ENCODE peak calls at places on chromosomes 12 and 14, in five cellular contexts. B is CD8-positive, alpha-beta T cell; T is Peyer's patch; K is A549; I is testis. Q is an unnamed sample.

GRCh38 chr14:92401561-92401960 is 78.6 kb downstream of the SLC24A4 start:
- DNase-seq in B (no peak), T (no peak), K (no peak), I (no peak), Q (no peak)

GRCh38 chr14:32509632-32510187 is 180.6 kb downstream of the AKAP6 start:
- DNase-seq in B (no peak), T (no peak), K (peak), I (peak), Q (peak)

GRCh38 chr14:103463149-103463548 is 59.5 kb downstream of the CKB start:
- DNase-seq in B (no peak), T (no peak), K (no peak), I (no peak), Q (no peak)

GRCh38 chr12:27682534-27682933 is 13.7 kb upstream of the REP15 start:
- DNase-seq in B (no peak), T (no peak), K (no peak), I (no peak), Q (peak)

GRCh38 chr14:65976771-65977170 is 509.4 kb upstream of the CCDC196 start:
- DNase-seq in B (no peak), T (no peak), K (no peak), I (no peak), Q (no peak)

GRCh38 chr12:119151445-119151844 is 27.3 kb upstream of the HSPB8 start:
- DNase-seq in B (no peak), T (no peak), K (no peak), I (no peak), Q (no peak)

GRCh38 chr12:11826607-11827006 is 177.1 kb downstream of the ETV6 start:
- DNase-seq in B (no peak), T (no peak), K (no peak), I (peak), Q (no peak)

GRCh38 chr12:52378091-52378490 is 7.4 kb downstream of the KRT84 start:
- DNase-seq in B (no peak), T (no peak), K (no peak), I (no peak), Q (no peak)

GRCh38 chr12:71431991-71432390 is 7.6 kb upstream of the LGR5 start:
- DNase-seq in B (no peak), T (no peak), K (no peak), I (no peak), Q (no peak)

GRCh38 chr12:62878211-62878610 is 56.7 kb downstream of the PPM1H start:
- DNase-seq in B (no peak), T (no peak), K (no peak), I (no peak), Q (no peak)

GRCh38 chr12:64147860-64148259 is 74.2 kb downstream of the KICS2 start:
- DNase-seq in B (no peak), T (no peak), K (no peak), I (no peak), Q (no peak)

GRCh38 chr12:88496429-88497190 is 83.7 kb downstream of the KITLG start:
- DNase-seq in B (no peak), T (no peak), K (no peak), I (no peak), Q (no peak)

GRCh38 chr14:51094282-51094821 is 553 bp downstream of the TRIM9 start:
- DNase-seq in B (no peak), T (no peak), K (peak), I (no peak), Q (no peak)

GRCh38 chr12:20778969-20779368 is 31.5 kb upstream of the SLCO1B3 start:
- DNase-seq in B (no peak), T (no peak), K (no peak), I (no peak), Q (no peak)

GRCh38 chr14:103155013-103155412 is 31.8 kb downstream of the TNFAIP2 start:
- DNase-seq in B (no peak), T (peak), K (peak), I (peak), Q (no peak)

GRCh38 chr14:35121026-35121886 is 534 bp downstream of the PPP2R3C start:
- DNase-seq in B (no peak), T (no peak), K (no peak), I (peak), Q (no peak)

GRCh38 chr12:63922446-63922845 is 77.9 kb downstream of the SRGAP1 start:
- DNase-seq in B (no peak), T (no peak), K (peak), I (no peak), Q (peak)

GRCh38 chr12:75120202-75120774 is 89.4 kb downstream of the KCNC2 start:
- DNase-seq in B (no peak), T (no peak), K (no peak), I (no peak), Q (no peak)

GRCh38 chr12:80861636-80862378 is 75.9 kb downstream of the LIN7A start:
- DNase-seq in B (no peak), T (no peak), K (no peak), I (no peak), Q (peak)

GRCh38 chr14:103846569-103847438 is 571 bp downstream of the PPP1R13B start:
- DNase-seq in B (peak), T (no peak), K (no peak), I (peak), Q (no peak)

GRCh38 chr14:54220122-54220691 is 176.6 kb upstream of the CDKN3 start:
- DNase-seq in B (no peak), T (no peak), K (no peak), I (no peak), Q (no peak)

GRCh38 chr14:99941211-99941610 is 124.0 kb upstream of the EVL start:
- DNase-seq in B (no peak), T (no peak), K (no peak), I (no peak), Q (no peak)

GRCh38 chr12:27705263-27705662 is 5.4 kb upstream of the MRPS35 start:
- DNase-seq in B (no peak), T (no peak), K (no peak), I (no peak), Q (no peak)

GRCh38 chr12:6215932-6216494 is 15.8 kb downstream of the CD9 start:
- DNase-seq in B (no peak), T (no peak), K (peak), I (peak), Q (no peak)

GRCh38 chr12:45879363-45879895 is 110.9 kb downstream of the SCAF11 start:
- DNase-seq in B (no peak), T (no peak), K (no peak), I (no peak), Q (no peak)

GRCh38 chr12:56198836-56199235 is 9.6 kb upstream of the SMARCC2 start:
- DNase-seq in B (no peak), T (no peak), K (no peak), I (no peak), Q (no peak)

GRCh38 chr12:109127533-109128242 is 11.3 kb downstream of the ACACB start:
- DNase-seq in B (no peak), T (no peak), K (no peak), I (no peak), Q (no peak)

GRCh38 chr12:87329076-87329863 is 699.9 kb downstream of the C12orf50 start:
- DNase-seq in B (no peak), T (no peak), K (no peak), I (no peak), Q (no peak)

GRCh38 chr12:89067436-89067835 is 284.9 kb downstream of the DUSP6 start:
- DNase-seq in B (no peak), T (no peak), K (peak), I (no peak), Q (peak)

GRCh38 chr12:131381716-131382430 is 329.0 kb upstream of the SFSWAP start:
- DNase-seq in B (no peak), T (no peak), K (no peak), I (no peak), Q (no peak)

GRCh38 chr14:66404051-66404450 is 82.1 kb upstream of the CCDC196 start:
- DNase-seq in B (no peak), T (no peak), K (no peak), I (no peak), Q (no peak)

GRCh38 chr12:86600664-86601231 is 344.6 kb upstream of the MGAT4C start:
- DNase-seq in B (no peak), T (no peak), K (no peak), I (peak), Q (no peak)

GRCh38 chr12:23950011-23950774 is 723 bp upstream of the SOX5 start:
- DNase-seq in B (no peak), T (no peak), K (no peak), I (peak), Q (no peak)

GRCh38 chr12:49783917-49784676 is 42.7 kb downstream of the TMBIM6 start:
- DNase-seq in B (no peak), T (no peak), K (no peak), I (no peak), Q (peak)

GRCh38 chr14:105898482-105899010 is 372.2 kb downstream of the TMEM121 start:
- DNase-seq in B (no peak), T (no peak), K (no peak), I (no peak), Q (no peak)

GRCh38 chr14:91229743-91230200 is 14.7 kb downstream of the GPR68 start:
- DNase-seq in B (peak), T (peak), K (no peak), I (no peak), Q (no peak)

GRCh38 chr12:109934026-109934425 is 34.0 kb downstream of the TCHP start:
- DNase-seq in B (no peak), T (no peak), K (peak), I (no peak), Q (peak)

GRCh38 chr12:108811411-108812185 is 45.8 kb downstream of the SSH1 start:
- DNase-seq in B (no peak), T (no peak), K (no peak), I (no peak), Q (no peak)

GRCh38 chr12:74903522-74903921 is 306.1 kb downstream of the KCNC2 start:
- DNase-seq in B (no peak), T (no peak), K (peak), I (no peak), Q (no peak)

GRCh38 chr14:64337901-64338615 is 43.9 kb upstream of the ESR2 start:
- DNase-seq in B (no peak), T (peak), K (peak), I (peak), Q (peak)
- TF ChIP-seq CTCF in B (no peak), T (no peak), K (no peak), I (no peak), Q (peak)

GRCh38 chr12:123936471-123936870 is 36.2 kb downstream of the CCDC92 start:
- DNase-seq in B (no peak), T (no peak), K (no peak), I (no peak), Q (no peak)

GRCh38 chr12:123938679-123939480 is 33.8 kb downstream of the CCDC92 start:
- DNase-seq in B (no peak), T (no peak), K (peak), I (no peak), Q (no peak)

GRCh38 chr12:123937707-123938600 is 34.7 kb downstream of the CCDC92 start:
- DNase-seq in B (peak), T (peak), K (no peak), I (no peak), Q (no peak)

GRCh38 chr12:123935956-123936355 is 36.7 kb downstream of the CCDC92 start:
- DNase-seq in B (no peak), T (no peak), K (no peak), I (no peak), Q (no peak)

GRCh38 chr12:123936956-123937706 is 35.5 kb downstream of the CCDC92 start:
- DNase-seq in B (no peak), T (no peak), K (no peak), I (no peak), Q (no peak)
- H3K4me3 ChIP-seq in B (peak), T (no peak), K (no peak), I (no peak), Q (no peak)

GRCh38 chr14:81192594-81192993 is 28.2 kb downstream of the GTF2A1 start:
- DNase-seq in B (no peak), T (no peak), K (no peak), I (no peak), Q (no peak)
- H3K27ac ChIP-seq in B (no peak), T (no peak), K (no peak), I (no peak), Q (no peak)

DNA sequence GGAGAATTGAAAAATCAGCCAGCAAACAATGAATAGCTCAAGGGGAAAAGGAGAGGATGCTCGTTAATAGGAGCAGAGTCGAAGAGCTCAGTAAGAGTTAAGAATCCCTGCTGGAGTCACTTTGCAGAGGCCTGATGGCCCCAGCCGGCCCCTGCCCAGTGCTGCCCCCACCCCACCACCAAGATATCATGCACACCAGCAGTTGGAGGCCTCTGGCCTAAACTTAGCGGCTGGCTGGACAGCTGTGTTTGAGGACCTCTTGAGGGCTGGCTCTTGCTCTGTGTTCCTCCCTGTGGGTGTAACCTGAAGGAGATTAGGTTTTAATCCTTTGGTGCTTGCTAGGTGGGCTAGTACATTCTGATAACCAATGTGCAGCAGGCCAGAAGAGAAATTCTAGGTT is 142.0 kb downstream of the PLXNC1 start:
- DNase-seq in B (no peak), T (no peak), K (no peak), I (no peak), Q (no peak)
- TF ChIP-seq CTCF in B (no peak), T (no peak), K (no peak), I (no peak), Q (no peak)

GRCh38 chr14:56894591-56894991 is 84.3 kb upstream of the OTX2 start:
- DNase-seq in B (no peak), T (no peak), K (no peak), I (no peak), Q (no peak)
- H3K4me3 ChIP-seq in B (no peak), T (no peak), K (no peak), I (no peak), Q (no peak)

GRCh38 chr14:77603654-77604270 is 12.7 kb downstream of the SPTLC2 start:
- DNase-seq in B (no peak), T (peak), K (peak), I (peak), Q (no peak)

GRCh38 chr14:77610553-77610952 is 5.9 kb downstream of the SPTLC2 start:
- DNase-seq in B (no peak), T (no peak), K (no peak), I (no peak), Q (no peak)

GRCh38 chr14:77609902-77610301 is 6.5 kb downstream of the SPTLC2 start:
- DNase-seq in B (no peak), T (no peak), K (no peak), I (no peak), Q (no peak)

GRCh38 chr14:77605392-77605978 is 11.0 kb downstream of the SPTLC2 start:
- DNase-seq in B (no peak), T (no peak), K (no peak), I (no peak), Q (no peak)

DNA sequence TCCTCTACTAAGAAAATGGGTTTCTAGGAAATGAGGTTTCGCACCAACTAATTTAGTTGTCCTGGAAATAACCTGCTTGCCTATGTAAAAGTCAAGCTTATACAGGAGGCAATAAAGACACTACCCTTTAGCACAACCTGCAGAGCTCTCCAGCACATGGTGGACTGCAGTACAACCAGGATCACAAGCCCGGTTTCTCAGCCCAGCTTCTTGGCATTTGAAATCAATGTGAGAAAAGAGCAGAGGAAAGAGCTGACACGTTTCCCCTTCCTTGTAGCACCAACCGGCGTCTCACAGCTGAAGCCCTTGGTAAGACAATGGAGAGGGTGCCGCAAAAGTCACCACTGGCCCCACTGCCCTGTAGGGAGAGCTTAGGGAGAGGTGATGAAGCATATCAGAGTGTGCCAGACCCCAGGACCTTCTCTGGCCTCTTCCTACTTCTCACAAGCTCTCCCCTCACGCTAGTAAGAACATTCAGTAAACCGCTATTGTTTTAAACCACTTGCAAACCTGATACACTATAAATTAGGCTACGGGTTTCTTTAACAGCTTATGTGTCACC is 8.6 kb downstream of the SPTLC2 start:
- DNase-seq in B (no peak), T (no peak), K (no peak), I (no peak), Q (no peak)
- H3K27ac ChIP-seq in B (no peak), T (no peak), K (no peak), I (no peak), Q (no peak)

GRCh38 chr12:2640281-2640680 is 154.5 kb upstream of the FKBP4 start:
- DNase-seq in B (no peak), T (no peak), K (peak), I (no peak), Q (no peak)
- TF ChIP-seq CTCF in B (no peak), T (no peak), K (no peak), I (no peak), Q (no peak)

GRCh38 chr12:31589896-31590729 is 823 bp downstream of the DENND5B start:
- DNase-seq in B (no peak), T (peak), K (peak), I (peak), Q (no peak)
- H3K4me3 ChIP-seq in B (peak), T (peak), K (peak), I (peak), Q (peak)

GRCh38 chr12:29519585-29520182 is 22.2 kb upstream of the OVCH1 start:
- DNase-seq in B (peak), T (no peak), K (peak), I (peak), Q (peak)
- H3K27ac ChIP-seq in B (no peak), T (no peak), K (no peak), I (no peak), Q (no peak)

DNA sequence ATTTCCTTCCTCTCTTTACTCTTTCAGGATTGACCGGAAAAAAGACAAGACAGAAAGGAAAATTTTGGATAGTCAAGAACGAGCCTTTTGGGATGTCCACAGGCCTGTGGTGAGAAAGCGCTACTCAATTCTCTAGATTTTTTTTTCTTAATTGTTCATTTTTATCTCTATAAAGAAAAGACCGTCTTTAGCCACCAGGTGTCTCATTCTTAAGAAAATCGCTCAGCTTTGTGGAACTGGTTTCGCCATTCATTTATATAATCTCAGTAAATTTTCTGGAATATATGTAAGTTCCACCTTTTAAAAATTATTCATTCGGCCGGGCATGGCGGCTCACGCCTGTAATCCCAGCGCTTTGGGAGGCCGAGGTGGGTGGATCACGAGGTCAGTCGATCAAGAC is 421.1 kb downstream of the DPF3 start:
- DNase-seq in B (no peak), T (no peak), K (peak), I (no peak), Q (no peak)
- TF ChIP-seq CTCF in B (no peak), T (no peak), K (no peak), I (no peak), Q (peak)